ENCODE peak calls at places on chromosome 19, in five cellular contexts. Y is tibial artery, B is tibial nerve, O is endothelial cell of umbilical vein, A is neuronal stem cell. G is an unnamed sample.

GRCh38 chr19:48283908-48284307 is 14.0 kb downstream of the ZNF114 start:
- DNase-seq in Y (no peak), B (no peak), O (no peak), A (no peak), G (no peak)

GRCh38 chr19:412356-413355 is 3.7 kb upstream of the C2CD4C start:
- DNase-seq in Y (no peak), B (no peak), O (no peak), A (no peak), G (no peak)

GRCh38 chr19:48362716-48363499 is 832 bp downstream of the TMEM143 start:
- DNase-seq in Y (peak), B (peak), O (peak), A (peak), G (peak)

GRCh38 chr19:35932291-35932936 is 3.8 kb upstream of the LRFN3 start:
- DNase-seq in Y (no peak), B (no peak), O (no peak), A (no peak), G (no peak)

GRCh38 chr19:10836478-10837325 is 690 bp upstream of the TMED1 start:
- DNase-seq in Y (peak), B (no peak), O (no peak), A (no peak), G (peak)

GRCh38 chr19:46670874-46671273 is 9.9 kb upstream of the DACT3 start:
- DNase-seq in Y (no peak), B (no peak), O (peak), A (no peak), G (no peak)

GRCh38 chr19:45356760-45357444 is 13.5 kb downstream of the ERCC2 start:
- DNase-seq in Y (no peak), B (no peak), O (no peak), A (no peak), G (no peak)

GRCh38 chr19:50478901-50479715 is 2.5 kb upstream of the GARIN5A start:
- DNase-seq in Y (no peak), B (no peak), O (no peak), A (no peak), G (no peak)

GRCh38 chr19:12834418-12834943 is at the start of gene RTBDN:
- DNase-seq in Y (no peak), B (no peak), O (no peak), A (no peak), G (no peak)

GRCh38 chr19:1000095-1000494 is at the start of gene GRIN3B:
- DNase-seq in Y (no peak), B (no peak), O (peak), A (peak), G (no peak)

GRCh38 chr19:39212377-39212742 is 8.3 kb upstream of the SYCN start:
- DNase-seq in Y (no peak), B (no peak), O (no peak), A (no peak), G (no peak)

GRCh38 chr19:32817913-32818476 is 51.6 kb downstream of the SLC7A9 start:
- DNase-seq in Y (no peak), B (no peak), O (no peak), A (no peak), G (no peak)

GRCh38 chr19:44747739-44748425 is 626 bp upstream of the BCL3 start:
- DNase-seq in Y (peak), B (peak), O (peak), A (no peak), G (no peak)

GRCh38 chr19:44207126-44207803 is 5.1 kb upstream of the ZNF227 start:
- DNase-seq in Y (peak), B (peak), O (peak), A (peak), G (peak)

GRCh38 chr19:32387701-32388392 is 17.7 kb upstream of the DPY19L3 start:
- DNase-seq in Y (peak), B (no peak), O (no peak), A (no peak), G (no peak)

GRCh38 chr19:33022472-33023116 is 42.1 kb downstream of the RHPN2 start:
- DNase-seq in Y (no peak), B (no peak), O (no peak), A (peak), G (no peak)

GRCh38 chr19:1799695-1800342 is 12.3 kb downstream of the ATP8B3 start:
- DNase-seq in Y (no peak), B (no peak), O (no peak), A (no peak), G (no peak)

GRCh38 chr19:2044709-2045500 is 6.1 kb downstream of the MKNK2 start:
- DNase-seq in Y (no peak), B (no peak), O (no peak), A (no peak), G (no peak)

GRCh38 chr19:56105090-56105701 is 15.9 kb downstream of the ZNF787 start:
- DNase-seq in Y (peak), B (peak), O (peak), A (peak), G (peak)

GRCh38 chr19:47109541-47110375 is 3.8 kb downstream of the ZC3H4 start:
- DNase-seq in Y (no peak), B (no peak), O (peak), A (no peak), G (no peak)

GRCh38 chr19:57825501-57825900 is 4.6 kb upstream of the ZNF587B start:
- DNase-seq in Y (no peak), B (no peak), O (no peak), A (no peak), G (no peak)

GRCh38 chr19:49422407-49423277 is 599 bp downstream of the PTH2 start:
- DNase-seq in Y (no peak), B (no peak), O (peak), A (peak), G (no peak)

GRCh38 chr19:35907377-35907745 is 734 bp downstream of the TYROBP start:
- DNase-seq in Y (no peak), B (no peak), O (no peak), A (no peak), G (no peak)

GRCh38 chr19:49988433-49988832 is 27.5 kb upstream of the SIGLEC11 start:
- DNase-seq in Y (no peak), B (no peak), O (no peak), A (no peak), G (peak)

GRCh38 chr19:51107406-51108065 is 673 bp downstream of the CTU1 start:
- DNase-seq in Y (no peak), B (peak), O (no peak), A (no peak), G (peak)

GRCh38 chr19:11377237-11377636 is 2.8 kb downstream of the SWSAP1 start:
- DNase-seq in Y (no peak), B (peak), O (peak), A (no peak), G (no peak)

GRCh38 chr19:36100476-36100875 is 10.5 kb upstream of the OVOL3 start:
- DNase-seq in Y (no peak), B (no peak), O (no peak), A (no peak), G (no peak)

GRCh38 chr19:49231389-49231788 is 73.8 kb downstream of the TRPM4 start:
- DNase-seq in Y (no peak), B (no peak), O (no peak), A (no peak), G (no peak)

GRCh38 chr19:51342631-51343569 is 961 bp upstream of the VSIG10L start:
- DNase-seq in Y (no peak), B (no peak), O (no peak), A (no peak), G (no peak)

GRCh38 chr19:48123907-48124675 is 13.5 kb upstream of the PLA2G4C start:
- DNase-seq in Y (no peak), B (no peak), O (peak), A (peak), G (peak)

GRCh38 chr19:37691881-37692504 is 27.6 kb downstream of the ZNF607 start:
- DNase-seq in Y (peak), B (peak), O (peak), A (peak), G (peak)

GRCh38 chr19:33804021-33804799 is 7.5 kb downstream of the KCTD15 start:
- DNase-seq in Y (peak), B (peak), O (no peak), A (no peak), G (peak)

GRCh38 chr19:8483165-8483564 is 19.3 kb downstream of the PRAM1 start:
- DNase-seq in Y (no peak), B (no peak), O (no peak), A (no peak), G (no peak)

GRCh38 chr19:8485561-8486371 is 16.7 kb downstream of the PRAM1 start:
- DNase-seq in Y (no peak), B (no peak), O (no peak), A (no peak), G (no peak)

GRCh38 chr19:8482696-8483095 is 19.7 kb downstream of the PRAM1 start:
- DNase-seq in Y (no peak), B (no peak), O (no peak), A (no peak), G (no peak)

GRCh38 chr19:8486661-8487136 is 15.7 kb downstream of the PRAM1 start:
- DNase-seq in Y (no peak), B (no peak), O (no peak), A (no peak), G (no peak)

DNA sequence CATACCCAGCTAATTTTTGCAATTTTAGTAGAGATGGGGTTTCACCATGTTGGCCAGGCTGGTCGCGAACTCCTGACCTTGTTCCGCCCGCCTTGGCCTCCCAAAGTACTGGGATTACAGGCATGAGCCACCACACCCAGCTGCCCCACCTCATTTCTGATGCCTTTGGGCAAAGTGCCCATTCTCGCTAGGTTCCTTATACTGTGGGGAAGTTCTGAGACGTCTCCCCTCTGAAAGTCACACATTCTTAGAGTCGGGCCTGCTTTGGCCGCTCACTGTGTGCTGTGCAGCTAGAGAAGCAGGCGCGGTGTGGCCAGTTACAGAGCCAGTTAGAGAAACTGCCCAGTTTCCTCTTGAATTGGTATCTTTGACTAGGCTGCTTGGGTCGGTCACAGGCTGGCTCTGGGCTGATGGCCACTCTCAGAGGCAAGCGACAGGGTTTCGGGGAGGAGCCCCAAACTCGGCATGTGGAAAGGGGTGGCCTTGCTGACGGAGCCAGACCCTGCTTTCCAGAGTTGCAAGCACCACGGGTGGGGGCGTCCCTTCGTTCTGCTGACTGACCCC is 18.0 kb downstream of the PRAM1 start:
- DNase-seq in Y (peak), B (peak), O (no peak), A (no peak), G (peak)
- H3K27ac ChIP-seq in Y (no peak), B (no peak), O (no peak), A (peak), G (no peak)

GRCh38 chr19:7515091-7515470 is 822 bp upstream of the ZNF358 start:
- DNase-seq in Y (peak), B (no peak), O (no peak), A (no peak), G (no peak)
- H3K27ac ChIP-seq in Y (peak), B (peak), O (no peak), A (no peak), G (peak)

GRCh38 chr19:5966941-5967340 is 11.0 kb downstream of the RANBP3 start:
- DNase-seq in Y (no peak), B (no peak), O (no peak), A (no peak), G (no peak)
- H3K27ac ChIP-seq in Y (no peak), B (peak), O (no peak), A (no peak), G (peak)

DNA sequence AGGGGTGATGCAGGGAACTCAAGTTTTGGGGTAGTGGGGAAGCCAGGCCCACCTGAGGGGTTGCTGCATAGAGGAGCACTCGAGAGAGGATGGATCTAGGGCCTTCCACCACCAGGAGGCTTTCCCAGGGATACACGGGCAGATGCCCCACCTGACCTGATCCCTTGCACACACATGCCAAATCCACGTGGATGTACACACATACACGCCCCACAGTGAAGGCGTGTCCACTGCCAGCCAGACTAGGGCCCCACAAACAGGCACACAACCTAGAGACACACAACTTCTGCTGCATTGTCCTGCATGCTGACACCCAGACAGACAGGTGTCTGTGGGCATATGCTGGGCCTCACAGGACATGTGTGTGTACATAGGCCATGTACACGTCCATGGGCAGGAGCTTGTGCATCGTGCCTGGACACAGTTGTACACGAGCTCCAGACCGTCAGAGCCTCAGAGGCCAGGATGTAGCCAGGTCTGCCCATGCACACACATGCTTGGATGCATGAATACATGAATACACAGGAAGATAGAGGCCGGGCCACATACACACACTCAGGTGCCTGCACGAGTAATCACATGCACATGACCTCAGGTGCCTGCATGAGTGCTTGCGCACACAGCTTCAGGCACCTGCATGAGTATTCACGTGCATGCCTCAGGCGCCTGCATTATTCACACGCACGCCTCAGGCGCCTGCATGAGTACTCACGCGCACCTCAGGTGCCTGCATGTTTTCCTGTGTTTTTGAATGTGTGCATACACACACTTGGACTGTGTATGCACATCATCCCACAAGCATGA is 8.9 kb downstream of the CCDC97 start:
- DNase-seq in Y (no peak), B (no peak), O (no peak), A (no peak), G (no peak)
- H3K27ac ChIP-seq in Y (no peak), B (no peak), O (no peak), A (no peak), G (no peak)

DNA sequence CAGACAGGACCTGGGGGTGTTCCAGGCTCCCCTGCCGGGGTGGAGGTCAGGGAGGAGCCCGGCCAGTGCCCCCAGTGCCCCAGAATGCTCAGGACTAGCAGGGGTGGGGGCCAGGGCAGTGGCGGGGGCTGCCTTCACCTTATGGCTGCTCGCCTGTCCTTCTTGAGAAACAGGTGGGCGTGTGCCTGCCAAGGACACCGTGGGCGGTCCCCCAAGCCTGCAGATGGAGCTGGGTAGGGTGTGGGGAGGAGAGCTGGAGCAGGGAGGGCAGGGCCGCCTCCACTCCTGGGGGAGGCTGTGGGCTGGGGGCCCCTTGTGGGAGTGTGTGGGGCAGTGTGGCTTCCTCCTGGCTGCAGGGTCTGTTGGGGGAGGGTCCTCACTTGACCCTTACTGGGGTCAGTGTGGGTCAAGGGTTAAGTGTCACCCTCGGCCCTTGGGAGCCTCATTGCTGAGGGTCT is 160.0 kb downstream of the KDM4B start:
- DNase-seq in Y (peak), B (peak), O (peak), A (no peak), G (no peak)
- H3K27ac ChIP-seq in Y (peak), B (peak), O (no peak), A (no peak), G (no peak)

DNA sequence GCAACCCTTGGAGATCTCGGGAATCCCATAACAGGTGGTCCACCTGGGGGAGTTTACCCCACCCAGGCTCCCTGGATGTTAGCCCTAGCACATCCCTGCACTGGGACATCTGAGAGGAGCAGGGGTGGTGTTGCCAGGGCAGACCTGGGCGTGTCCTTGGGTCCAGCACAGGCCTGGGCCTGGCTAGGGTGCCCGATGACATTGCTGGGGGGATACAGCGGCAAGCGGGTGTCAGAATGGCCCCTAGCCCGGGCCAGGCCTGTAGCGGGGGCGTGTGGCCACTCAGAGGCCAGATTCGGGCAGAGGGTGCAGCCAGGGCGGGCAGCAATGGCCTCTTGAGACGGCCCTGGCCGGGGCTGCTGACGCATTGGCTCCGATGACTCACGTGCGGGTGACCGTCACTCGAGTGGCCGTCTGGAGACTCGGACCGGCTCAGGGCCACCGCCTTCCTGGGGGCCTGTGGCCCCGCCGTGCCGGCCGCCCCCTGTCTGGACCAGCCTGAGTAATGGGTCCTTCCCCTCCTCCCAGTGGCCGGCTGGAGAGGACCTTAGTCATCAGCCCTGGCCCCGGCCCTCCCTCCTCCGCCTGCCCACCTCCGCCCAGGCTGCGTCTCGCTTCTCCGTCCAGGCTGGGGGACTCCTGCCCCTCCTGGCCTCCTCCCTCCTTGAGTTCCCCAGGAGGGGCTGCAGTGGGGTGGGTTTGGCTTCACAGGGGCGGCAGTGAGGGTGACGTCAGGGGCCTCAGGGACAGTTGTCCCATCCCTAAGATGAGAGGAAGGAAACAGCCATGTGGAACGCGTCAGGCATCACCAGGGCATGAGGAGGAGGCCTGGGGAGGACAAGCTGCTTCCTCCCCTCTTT is 23.2 kb upstream of the CRTC1 start:
- DNase-seq in Y (peak), B (peak), O (no peak), A (no peak), G (no peak)
- H3K27ac ChIP-seq in Y (peak), B (peak), O (no peak), A (no peak), G (peak)

GRCh38 chr19:14689598-14690503 is at the start of gene ZNF333:
- DNase-seq in Y (peak), B (peak), O (peak), A (peak), G (peak)

GRCh38 chr19:14695471-14695870 is 5.6 kb downstream of the ZNF333 start:
- DNase-seq in Y (no peak), B (no peak), O (no peak), A (no peak), G (no peak)

GRCh38 chr19:14699641-14700040 is 9.8 kb downstream of the ZNF333 start:
- DNase-seq in Y (no peak), B (no peak), O (peak), A (no peak), G (no peak)

GRCh38 chr19:14700711-14701110 is 10.9 kb downstream of the ZNF333 start:
- DNase-seq in Y (no peak), B (no peak), O (no peak), A (no peak), G (no peak)

DNA sequence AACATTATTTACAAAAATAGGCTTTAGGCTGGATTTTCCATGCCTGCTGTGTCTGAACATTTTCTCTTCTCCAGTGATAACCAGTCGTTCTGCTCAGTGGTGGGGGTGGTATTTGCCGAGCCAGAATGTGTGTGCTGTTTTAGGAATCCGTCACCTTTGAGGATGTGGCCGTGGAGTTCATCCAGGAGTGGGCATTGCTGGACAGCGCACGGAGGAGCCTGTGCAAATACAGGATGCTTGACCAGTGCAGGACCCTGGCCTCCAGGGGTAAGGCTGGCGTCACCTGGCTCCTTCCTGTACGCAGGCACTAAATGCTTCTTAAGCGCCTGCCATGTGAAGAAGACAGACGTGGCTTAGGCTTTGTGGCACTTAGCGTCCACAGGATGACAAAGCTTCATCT is 5.0 kb downstream of the ZNF333 start:
- DNase-seq in Y (no peak), B (no peak), O (no peak), A (no peak), G (no peak)
- H3K27ac ChIP-seq in Y (no peak), B (no peak), O (no peak), A (no peak), G (no peak)

GRCh38 chr19:30711296-30711695 is 339.1 kb downstream of the ZNF536 start:
- DNase-seq in Y (no peak), B (no peak), O (no peak), A (no peak), G (no peak)
- H3K27ac ChIP-seq in Y (no peak), B (no peak), O (no peak), A (no peak), G (no peak)

DNA sequence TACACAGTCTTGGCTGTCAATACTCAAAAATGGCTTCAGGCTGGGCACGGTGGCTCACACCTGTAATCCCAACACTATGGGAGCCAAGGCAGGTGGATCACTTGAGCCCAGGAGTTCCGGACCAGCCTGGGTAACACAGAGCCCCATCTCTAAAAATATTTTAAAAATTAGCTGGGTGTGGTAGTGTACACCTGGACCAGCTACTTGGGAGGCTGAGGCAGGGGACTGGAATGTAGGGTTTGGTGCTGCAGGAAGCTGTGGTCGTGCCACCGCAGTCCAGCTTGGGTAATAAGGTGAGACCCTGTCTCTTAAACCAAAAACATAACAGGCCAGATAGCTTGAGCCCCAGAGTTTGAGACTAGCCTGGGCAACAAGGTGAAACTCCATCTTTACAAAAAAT is 6.7 kb upstream of the CHERP start:
- DNase-seq in Y (no peak), B (no peak), O (no peak), A (no peak), G (no peak)
- H3K27ac ChIP-seq in Y (no peak), B (no peak), O (no peak), A (no peak), G (no peak)

GRCh38 chr19:40791996-40792395 is 7.0 kb upstream of the EGLN2 start:
- DNase-seq in Y (no peak), B (no peak), O (no peak), A (no peak), G (no peak)
- H3K27ac ChIP-seq in Y (peak), B (peak), O (no peak), A (no peak), G (peak)

G was measured in caudate nucleus.